ENCODE peak calls at places on chromosomes 1 and 21, in seven cellular contexts. M is brain microvascular endothelial cell, N is fibroblast of pulmonary artery, S is ovary, J is keratinocyte, K is cardiac fibroblast, R is heart right ventricle. I is an unnamed sample.

GRCh38 chr21:28608646-28609045 is 384.0 kb downstream of the LTN1 start:
- DNase-seq in M (no peak), N (no peak), S (no peak), J (no peak), K (no peak), R (no peak), I (no peak)

GRCh38 chr21:39156024-39156423 is 27.2 kb downstream of the PSMG1 start:
- DNase-seq in M (peak), N (no peak), S (no peak), J (no peak), K (no peak), R (no peak), I (no peak)

GRCh38 chr1:27137022-27137542 is 17.8 kb downstream of the SLC9A1 start:
- DNase-seq in M (no peak), N (no peak), S (no peak), J (no peak), K (no peak), R (peak), I (no peak)

GRCh38 chr1:65412256-65412983 is 8.0 kb upstream of the LEPR start:
- DNase-seq in M (no peak), N (no peak), S (no peak), J (no peak), K (no peak), R (no peak), I (no peak)

GRCh38 chr1:218259800-218260199 is 25.3 kb upstream of the RRP15 start:
- DNase-seq in M (no peak), N (peak), S (no peak), J (no peak), K (no peak), R (no peak), I (no peak)

GRCh38 chr1:221419513-221420088 is 322.3 kb downstream of the DUSP10 start:
- DNase-seq in M (no peak), N (peak), S (no peak), J (peak), K (peak), R (no peak), I (no peak)

GRCh38 chr1:10635385-10635896 is 160.7 kb downstream of the PEX14 start:
- DNase-seq in M (no peak), N (no peak), S (no peak), J (peak), K (no peak), R (peak), I (no peak)

GRCh38 chr1:89739013-89739843 is 81.6 kb upstream of the LRRC8D start:
- DNase-seq in M (peak), N (peak), S (no peak), J (no peak), K (peak), R (no peak), I (no peak)

GRCh38 chr1:242162179-242162578 is 163.3 kb upstream of the MAP1LC3C start:
- DNase-seq in M (no peak), N (no peak), S (no peak), J (no peak), K (no peak), R (no peak), I (no peak)

GRCh38 chr1:41679531-41679930 is 195.0 kb upstream of the EDN2 start:
- DNase-seq in M (no peak), N (no peak), S (no peak), J (peak), K (no peak), R (no peak), I (no peak)

GRCh38 chr21:27036736-27037301 is 69.9 kb upstream of the ADAMTS5 start:
- DNase-seq in M (no peak), N (no peak), S (no peak), J (no peak), K (no peak), R (no peak), I (no peak)

GRCh38 chr21:32624726-32625125 is 12.5 kb upstream of the CFAP298 start:
- DNase-seq in M (no peak), N (peak), S (no peak), J (peak), K (peak), R (no peak), I (no peak)

GRCh38 chr1:197680311-197680710 is 95.0 kb downstream of the DENND1B start:
- DNase-seq in M (no peak), N (no peak), S (no peak), J (no peak), K (no peak), R (no peak), I (no peak)

GRCh38 chr21:38039369-38039768 is 123.1 kb upstream of the KCNJ6 start:
- DNase-seq in M (no peak), N (no peak), S (no peak), J (no peak), K (no peak), R (no peak), I (no peak)

GRCh38 chr1:202957733-202958543 is at the start of gene ADIPOR1:
- DNase-seq in M (peak), N (peak), S (peak), J (no peak), K (peak), R (peak), I (peak)

GRCh38 chr1:51576085-51576444 is 40.8 kb upstream of the OSBPL9 start:
- DNase-seq in M (no peak), N (no peak), S (no peak), J (no peak), K (no peak), R (no peak), I (no peak)

GRCh38 chr1:12006167-12006921 is 13.0 kb upstream of the MIIP start:
- DNase-seq in M (no peak), N (no peak), S (no peak), J (no peak), K (no peak), R (no peak), I (no peak)

GRCh38 chr1:107964397-107965111 is 426 bp downstream of the VAV3 start:
- DNase-seq in M (no peak), N (peak), S (no peak), J (no peak), K (peak), R (peak), I (no peak)

GRCh38 chr1:185409345-185409744 is 92.3 kb upstream of the IVNS1ABP start:
- DNase-seq in M (no peak), N (no peak), S (no peak), J (no peak), K (no peak), R (no peak), I (no peak)

GRCh38 chr1:81950845-81951244 is 150.1 kb downstream of the ADGRL2 start:
- DNase-seq in M (no peak), N (no peak), S (no peak), J (no peak), K (no peak), R (no peak), I (no peak)

GRCh38 chr1:178633068-178633467 is 92.0 kb upstream of the RALGPS2 start:
- DNase-seq in M (peak), N (peak), S (no peak), J (peak), K (no peak), R (no peak), I (no peak)

GRCh38 chr1:151774540-151774939 is 11.2 kb upstream of the MRPL9 start:
- DNase-seq in M (no peak), N (no peak), S (no peak), J (no peak), K (no peak), R (no peak), I (no peak)
- H3K4me3 ChIP-seq in M (no peak), N (no peak), S (no peak), J (no peak), K (no peak), R (no peak), I (no peak)

GRCh38 chr1:74824497-74825107 is 91.7 kb downstream of the TYW3 start:
- DNase-seq in M (no peak), N (no peak), S (no peak), J (no peak), K (no peak), R (no peak), I (no peak)

GRCh38 chr1:74819062-74819461 is 86.1 kb downstream of the TYW3 start:
- DNase-seq in M (no peak), N (no peak), S (no peak), J (no peak), K (no peak), R (no peak), I (no peak)

DNA sequence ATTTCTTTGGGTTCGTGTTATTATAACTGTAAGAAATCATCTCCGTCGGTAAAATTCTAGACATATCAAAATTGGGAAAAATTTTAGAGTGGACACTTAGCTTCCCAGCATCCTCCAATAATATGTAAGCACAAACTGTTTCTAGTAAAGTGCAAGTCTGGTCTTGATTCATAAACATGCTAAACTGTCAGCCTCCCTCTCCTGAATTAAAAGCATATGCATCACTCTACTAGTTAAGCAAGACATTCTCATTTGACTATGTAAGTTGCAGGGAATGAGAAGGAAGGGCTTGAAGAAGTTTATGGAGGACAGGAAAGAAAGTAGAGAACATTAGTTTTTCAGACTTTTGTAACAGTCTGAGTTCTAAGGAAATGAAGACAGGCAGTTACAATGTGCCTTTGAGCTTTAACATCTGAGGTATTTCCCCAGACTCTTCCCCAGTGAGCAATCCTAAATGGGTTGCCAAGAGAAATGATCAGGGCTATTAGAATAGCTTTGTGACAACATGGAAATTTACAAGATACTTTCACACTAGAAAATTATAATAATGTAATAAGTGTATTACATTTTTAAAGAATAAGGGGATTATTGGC is 90.0 kb downstream of the TYW3 start:
- DNase-seq in M (no peak), N (no peak), S (no peak), J (no peak), K (no peak), R (no peak), I (no peak)
- TF ChIP-seq CTCF in M (no peak), N (no peak), S (no peak), J (no peak), K (no peak), R (no peak), I (no peak)

DNA sequence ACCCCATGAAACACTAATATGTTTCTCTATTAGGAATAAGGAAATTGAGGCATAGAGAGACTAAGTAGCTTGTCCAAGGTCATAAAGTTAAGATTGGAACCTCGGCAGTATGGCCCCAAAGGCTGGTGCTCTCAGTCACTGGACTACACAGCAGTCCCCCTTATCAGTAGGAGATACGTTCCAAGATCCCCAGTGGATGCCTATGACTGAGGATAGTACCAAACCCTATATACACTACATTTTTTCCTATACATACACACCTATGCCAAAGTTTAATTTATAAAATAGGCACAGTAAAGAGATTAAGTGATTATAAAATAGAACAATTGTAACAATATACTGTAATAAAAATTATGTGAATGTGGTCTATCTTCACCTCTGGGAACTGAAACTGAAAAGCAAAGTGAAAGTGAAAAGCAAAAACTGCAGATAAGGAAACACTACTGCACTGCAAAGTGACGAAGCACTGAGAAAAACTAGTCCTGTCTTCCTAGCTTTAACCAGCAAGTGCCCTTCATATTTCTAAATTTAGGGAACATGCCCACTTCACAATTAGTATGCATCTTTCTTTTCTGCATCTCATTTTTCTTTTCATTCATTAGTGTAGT is 96.8 kb downstream of the INTS7 start:
- DNase-seq in M (no peak), N (peak), S (no peak), J (no peak), K (peak), R (no peak), I (no peak)
- H3K4me3 ChIP-seq in M (no peak), N (peak), S (peak), J (no peak), K (no peak), R (peak), I (no peak)

DNA sequence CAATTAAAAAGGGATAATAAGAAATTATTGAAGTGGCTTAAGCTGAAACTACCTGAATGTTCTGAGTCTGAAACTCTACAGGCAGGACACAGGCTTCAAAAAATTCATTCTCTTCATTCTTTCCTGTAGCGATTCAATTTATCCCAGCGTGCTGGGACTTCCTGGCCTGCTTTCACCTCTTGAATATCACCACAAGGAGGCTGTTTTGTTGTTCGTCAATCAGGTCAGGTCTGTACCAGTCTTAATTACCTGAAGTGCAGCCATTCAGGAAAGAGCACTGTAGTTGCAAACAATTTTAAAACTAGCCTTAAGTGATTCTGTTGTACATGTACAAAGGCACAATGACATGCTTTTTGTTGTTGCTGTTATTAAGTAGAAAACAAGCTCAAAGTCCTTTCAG is 38.4 kb downstream of the FYB2 start:
- DNase-seq in M (no peak), N (no peak), S (no peak), J (no peak), K (no peak), R (no peak), I (no peak)
- TF ChIP-seq CTCF in M (no peak), N (no peak), S (no peak), J (no peak), K (no peak), R (no peak), I (peak)

GRCh38 chr1:211605613-211606326 is 26.8 kb upstream of the SLC30A1 start:
- DNase-seq in M (no peak), N (no peak), S (no peak), J (no peak), K (no peak), R (no peak), I (no peak)

GRCh38 chr1:211603713-211604112 is 24.8 kb upstream of the SLC30A1 start:
- DNase-seq in M (no peak), N (no peak), S (no peak), J (no peak), K (no peak), R (no peak), I (no peak)

GRCh38 chr1:211606327-211606913 is 27.5 kb upstream of the SLC30A1 start:
- DNase-seq in M (no peak), N (no peak), S (no peak), J (no peak), K (no peak), R (no peak), I (no peak)

GRCh38 chr1:211604548-211604947 is 25.6 kb upstream of the SLC30A1 start:
- DNase-seq in M (no peak), N (no peak), S (no peak), J (no peak), K (no peak), R (no peak), I (no peak)

GRCh38 chr1:211605034-211605433 is 26.1 kb upstream of the SLC30A1 start:
- DNase-seq in M (no peak), N (no peak), S (no peak), J (no peak), K (no peak), R (no peak), I (no peak)
- H3K4me3 ChIP-seq in M (no peak), N (no peak), S (no peak), J (no peak), K (no peak), R (no peak), I (no peak)